ENCODE peak calls at places on chromosomes 1 and 21, in nine cellular contexts. U is astrocyte; O is tibial nerve; E is H1; K is left ventricle myocardium inferior; H is IMR-90; G is H9; J is suprapubic skin; C is CD8-positive, alpha-beta T cell. I is an unnamed sample. For H3K4me1, the result is how much of the 10 kb centered on the place peaks cover.

GRCh38 chr1:171610385-171610784 is 11.7 kb upstream of the MYOCOS start:
- DNase-seq in J (no peak), G (no peak), O (no peak), E (no peak), U (peak), C (no peak), K (no peak), H (peak), I (no peak)

GRCh38 chr1:168692472-168692871 is 36.5 kb downstream of the DPT start:
- DNase-seq in G (no peak), E (no peak), O (no peak), J (no peak), K (no peak), U (no peak), C (no peak), H (no peak), I (no peak)

GRCh38 chr1:234893725-234894630 is 234.7 kb downstream of the TOMM20 start:
- DNase-seq in H (peak), O (no peak), K (no peak), U (peak), G (no peak), E (no peak), C (no peak), J (no peak), I (peak)

GRCh38 chr1:36579049-36579448 is 96.3 kb upstream of the CSF3R start:
- DNase-seq in K (no peak), U (no peak), G (no peak), H (no peak), O (no peak), C (no peak), E (no peak), J (no peak), I (no peak)

GRCh38 chr1:230279583-230279945 is 146.6 kb downstream of the PGBD5 start:
- DNase-seq in C (no peak), E (no peak), O (no peak), U (no peak), K (no peak), H (no peak), J (peak), G (no peak), I (no peak)

GRCh38 chr1:156692409-156692957 is 12.9 kb downstream of the CRABP2 start:
- DNase-seq in C (no peak), G (no peak), H (no peak), O (no peak), E (peak), U (no peak), K (no peak), J (no peak), I (no peak)

GRCh38 chr1:163202833-163203451 is at the start of gene RGS5:
- DNase-seq in G (peak), H (peak), E (peak), O (no peak), U (peak), K (no peak), J (no peak), C (no peak), I (no peak)

GRCh38 chr1:94617957-94618739 is 76.6 kb upstream of the F3 start:
- DNase-seq in E (no peak), O (no peak), J (no peak), C (no peak), H (no peak), K (no peak), U (no peak), G (no peak), I (no peak)

DNA sequence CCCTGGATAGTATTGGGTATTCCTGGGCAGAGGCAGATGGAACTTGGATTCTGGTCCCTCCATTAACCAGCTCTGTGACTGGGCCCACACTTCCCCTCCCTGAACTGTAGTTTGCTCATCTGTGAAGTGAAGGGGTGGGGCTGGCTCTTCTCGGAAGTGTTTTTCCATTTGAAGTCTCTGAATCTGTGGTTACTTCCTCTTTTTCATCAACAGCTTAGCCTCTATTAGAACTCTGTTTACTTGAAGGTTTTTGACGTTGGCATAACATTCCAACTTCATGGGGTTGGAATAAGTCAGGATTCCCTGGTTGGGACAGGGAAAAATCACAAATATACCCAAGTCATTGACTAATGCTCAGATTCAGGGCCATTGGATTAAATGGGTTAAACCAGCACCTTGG is 3.6 kb downstream of the KIAA0040 start:
- DNase-seq in K (no peak), G (no peak), E (no peak), O (no peak), C (peak), H (no peak), U (no peak), J (no peak), I (no peak)
- H3K4me1 ChIP-seq in K (half or more), G (under half), E (under half), O (half or more), C (half or more), H (under half), U (under half), J (half or more), I (under half)

GRCh38 chr1:181680332-181680731 is 197.0 kb downstream of the CACNA1E start:
- DNase-seq in O (no peak), U (no peak), H (no peak), E (no peak), K (no peak), J (no peak), G (no peak), C (no peak), I (no peak)

GRCh38 chr1:181675625-181676024 is 192.3 kb downstream of the CACNA1E start:
- DNase-seq in E (no peak), U (no peak), K (no peak), H (no peak), G (no peak), O (no peak), J (no peak), C (no peak), I (no peak)

GRCh38 chr1:181676269-181676668 is 193.0 kb downstream of the CACNA1E start:
- DNase-seq in O (peak), H (peak), J (no peak), U (no peak), K (no peak), E (peak), G (peak), C (no peak), I (no peak)

GRCh38 chr1:181685216-181685615 is 201.9 kb downstream of the CACNA1E start:
- DNase-seq in G (no peak), C (no peak), K (no peak), U (no peak), J (no peak), E (no peak), H (no peak), O (no peak), I (no peak)

GRCh38 chr1:181680871-181681270 is 197.6 kb downstream of the CACNA1E start:
- DNase-seq in J (no peak), G (no peak), U (no peak), K (no peak), H (no peak), C (no peak), O (no peak), E (no peak), I (no peak)
- H3K27ac ChIP-seq in J (no peak), G (no peak), U (no peak), K (no peak), H (no peak), C (no peak), O (no peak), E (no peak), I (no peak)

GRCh38 chr21:24895885-24896734 is 711.2 kb downstream of the MRPL39 start:
- DNase-seq in C (no peak), K (no peak), E (peak), G (no peak), J (no peak), O (peak), H (peak), U (peak), I (no peak)
- TF ChIP-seq CTCF in C (no peak), K (peak), E (peak), G (peak), J (peak), O (peak), H (peak), U (peak), I (no peak)

GRCh38 chr1:17123196-17124045 is 4.2 kb upstream of the PADI2 start:
- DNase-seq in O (no peak), G (no peak), H (no peak), K (no peak), J (no peak), C (no peak), E (no peak), U (no peak), I (no peak)
- H3K4me1 ChIP-seq in O (under half), G (under half), H (under half), K (under half), J (under half), C (under half), E (under half), U (under half), I (under half)

GRCh38 chr1:35452086-35452485 is 105.1 kb downstream of the KIAA0319L start:
- DNase-seq in J (peak), G (no peak), E (no peak), H (peak), K (peak), C (no peak), O (peak), U (no peak), I (no peak)
- H3K27ac ChIP-seq in J (peak), G (no peak), E (no peak), H (peak), K (peak), C (no peak), O (no peak), U (no peak), I (peak)